ENCODE peak calls at places on chromosomes 1 and 21, in five cellular contexts. X is fibroblast of lung, M is PC-9, Z is neural progenitor cell, S is hepatocyte. J is an unnamed sample.

GRCh38 chr1:53285969-53286760 is 41.7 kb downstream of the LRP8 start:
- DNase-seq in Z (no peak), S (no peak), M (no peak), X (no peak), J (no peak)

GRCh38 chr21:16587141-16587570 is 857.4 kb downstream of the USP25 start:
- DNase-seq in S (peak), M (peak), X (peak), Z (no peak), J (peak)

GRCh38 chr21:46472246-46472645 is 13.6 kb downstream of the DIP2A start:
- DNase-seq in X (no peak), Z (no peak), M (no peak), S (no peak), J (peak)

GRCh38 chr21:16072692-16073091 is 342.9 kb downstream of the USP25 start:
- DNase-seq in X (peak), S (peak), Z (no peak), M (no peak), J (no peak)

GRCh38 chr21:33684923-33685560 is 42.7 kb downstream of the ITSN1 start:
- DNase-seq in X (no peak), Z (no peak), M (no peak), S (no peak), J (peak)

GRCh38 chr1:159854101-159854692 is 8.3 kb downstream of the VSIG8 start:
- DNase-seq in Z (peak), S (peak), M (peak), X (peak), J (peak)

GRCh38 chr1:12502300-12503109 is 115.5 kb downstream of the DHRS3 start:
- DNase-seq in S (no peak), Z (no peak), X (no peak), M (no peak), J (no peak)

GRCh38 chr1:207040181-207040533 is 7.6 kb upstream of the C1orf116 start:
- DNase-seq in X (no peak), Z (no peak), S (no peak), M (no peak), J (no peak)

GRCh38 chr1:52203935-52204625 is 62.2 kb downstream of the ZFYVE9 start:
- DNase-seq in M (no peak), S (no peak), X (no peak), Z (no peak), J (no peak)

GRCh38 chr1:201140235-201140940 is 13.4 kb upstream of the ASCL5 start:
- DNase-seq in S (no peak), Z (peak), X (no peak), M (no peak), J (no peak)

GRCh38 chr1:201059871-201060555 is 36.5 kb upstream of the KIF21B start:
- DNase-seq in X (no peak), M (no peak), S (no peak), Z (no peak), J (no peak)

GRCh38 chr1:162822391-162823200 is 32.1 kb downstream of the HSD17B7 start:
- DNase-seq in M (peak), Z (peak), S (peak), X (no peak), J (peak)

GRCh38 chr1:235326719-235327558 is 1.0 kb downstream of the ARID4B start:
- DNase-seq in M (peak), S (peak), Z (peak), X (no peak), J (peak)

GRCh38 chr1:111407297-111407696 is 20.2 kb downstream of the OVGP1 start:
- DNase-seq in X (no peak), Z (no peak), M (no peak), S (no peak), J (no peak)

GRCh38 chr1:47491341-47491753 is 53.5 kb downstream of the FOXD2 start:
- DNase-seq in M (no peak), S (no peak), Z (peak), X (no peak), J (no peak)

GRCh38 chr1:226679853-226680516 is 59.1 kb downstream of the ITPKB start:
- DNase-seq in M (peak), Z (peak), X (peak), S (peak), J (peak)

GRCh38 chr21:38352536-38353219 is 95.9 kb downstream of the KCNJ15 start:
- DNase-seq in M (peak), S (peak), X (peak), Z (peak), J (peak)

GRCh38 chr1:206738370-206739366 is 31.9 kb upstream of the IL19 start:
- DNase-seq in M (peak), Z (peak), X (peak), S (no peak), J (no peak)

GRCh38 chr1:33346921-33347649 is 26.2 kb upstream of the A3GALT2 start:
- DNase-seq in Z (no peak), M (peak), S (peak), X (peak), J (peak)

GRCh38 chr21:31137951-31138350 is 99.7 kb upstream of the KRTAP19-8 start:
- DNase-seq in X (no peak), M (no peak), S (no peak), Z (no peak), J (no peak)

GRCh38 chr1:207981976-207982375 is 71.1 kb upstream of the CD34 start:
- DNase-seq in S (no peak), X (no peak), M (no peak), Z (peak), J (peak)

GRCh38 chr1:39657402-39657801 is 14.5 kb downstream of the NT5C1A start:
- DNase-seq in M (no peak), X (no peak), Z (no peak), S (no peak), J (no peak)
- H3K4me2 ChIP-seq in M (no peak), X (no peak), Z (no peak), S (no peak), J (no peak)

DNA sequence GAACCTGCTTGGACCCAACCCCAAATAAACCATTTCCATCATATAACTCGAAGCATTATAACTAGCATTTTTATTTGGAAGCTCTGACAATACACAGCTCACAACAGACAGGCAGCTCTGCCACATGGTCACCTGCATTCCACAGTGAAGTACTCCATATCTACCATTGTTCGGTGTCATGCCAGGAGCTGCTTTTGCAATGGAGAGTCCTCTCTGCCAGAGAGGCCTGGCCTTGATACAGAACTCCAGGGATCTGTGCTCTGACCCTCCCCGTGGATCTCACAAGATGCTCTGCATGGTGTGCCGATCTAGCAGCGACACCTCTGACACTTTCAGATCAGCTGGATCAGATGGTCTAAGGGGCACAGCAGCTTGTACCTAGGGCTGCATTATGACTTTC is 109.6 kb downstream of the SYF2 start:
- DNase-seq in M (no peak), S (no peak), X (no peak), Z (no peak), J (no peak)
- H3K4me2 ChIP-seq in M (no peak), S (no peak), X (no peak), Z (no peak), J (no peak)

DNA sequence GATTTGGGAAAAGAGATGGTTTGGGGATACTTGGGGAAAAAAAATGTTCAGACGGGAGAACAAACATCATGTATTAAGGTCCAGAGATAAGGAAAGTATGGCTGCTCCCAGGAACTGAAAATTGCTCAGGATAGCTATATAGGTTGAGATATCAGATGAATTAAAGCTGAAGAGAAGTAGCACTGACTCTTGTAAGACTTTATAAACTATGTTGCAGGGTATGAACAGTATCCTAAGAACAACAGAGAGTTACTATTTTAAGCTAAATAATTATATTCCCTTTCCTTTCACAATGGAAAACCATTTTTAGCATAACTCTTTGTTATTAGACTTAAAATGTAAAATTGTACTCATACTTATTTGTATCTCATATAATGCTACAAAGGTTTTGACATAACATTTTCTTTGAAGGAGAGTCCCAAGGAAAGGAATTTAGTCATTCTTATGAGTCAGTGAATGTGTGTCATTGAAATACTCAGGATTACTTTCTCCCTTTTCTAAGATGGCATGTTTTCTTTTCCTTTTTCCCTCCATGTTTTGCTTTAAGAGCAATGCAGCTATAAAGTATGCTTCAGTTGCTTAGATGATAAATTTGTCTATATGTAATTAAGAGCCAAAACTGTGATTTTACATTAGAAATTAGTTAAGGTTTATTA is 139.4 kb upstream of the KIAA1614 start:
- DNase-seq in M (no peak), S (no peak), Z (no peak), X (peak), J (peak)
- H3K4me2 ChIP-seq in M (no peak), S (no peak), Z (no peak), X (no peak), J (no peak)

DNA sequence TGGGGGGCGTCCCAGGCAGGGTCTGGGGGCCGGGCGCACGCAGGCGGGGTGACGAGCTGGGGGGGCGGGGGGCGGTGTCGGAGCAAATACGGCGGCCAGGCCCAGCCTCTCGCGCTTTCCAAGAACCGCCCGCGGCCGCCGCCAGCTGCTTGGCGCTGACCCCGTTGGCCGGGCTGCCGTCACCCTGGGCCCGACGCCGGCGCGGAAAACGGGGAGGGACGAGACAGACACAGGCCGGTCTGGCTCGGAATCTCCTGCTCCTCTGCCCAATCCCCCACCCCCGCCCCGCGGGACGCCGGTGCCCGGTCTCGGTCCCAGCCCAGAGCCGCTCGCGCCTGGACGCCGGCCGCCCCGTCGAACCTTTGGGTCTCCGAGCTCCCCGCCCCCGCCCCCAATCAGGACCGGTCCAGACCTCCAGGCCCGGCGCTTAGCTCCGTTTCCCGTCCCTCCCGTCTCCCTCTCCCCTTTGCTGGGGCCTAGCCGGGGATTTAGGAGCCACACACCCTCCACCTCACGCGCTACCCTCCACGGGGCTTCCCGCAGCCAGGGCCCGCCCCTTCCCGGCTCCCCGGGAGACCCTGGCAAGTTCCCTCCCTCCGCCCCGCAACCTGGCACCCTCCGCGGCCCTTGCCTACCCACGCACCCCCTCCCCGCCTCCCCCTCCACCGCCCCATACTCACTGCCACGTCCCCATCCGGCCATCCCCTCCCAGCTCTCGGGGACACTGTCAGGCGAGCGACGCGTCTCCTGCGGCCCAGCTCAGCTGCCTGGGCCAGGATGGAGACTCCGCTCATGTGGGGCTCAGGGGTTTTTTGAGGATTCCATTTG is 794 bp upstream of the MMP23B start:
- DNase-seq in S (peak), Z (peak), M (no peak), X (peak), J (no peak)
- H3K4me2 ChIP-seq in S (peak), Z (peak), M (no peak), X (no peak), J (no peak)

GRCh38 chr1:239744851-239745250 is 346.8 kb upstream of the FMN2 start:
- DNase-seq in Z (no peak), S (no peak), X (no peak), M (no peak), J (no peak)
- H3K4me2 ChIP-seq in Z (no peak), S (no peak), X (no peak), M (no peak), J (no peak)

DNA sequence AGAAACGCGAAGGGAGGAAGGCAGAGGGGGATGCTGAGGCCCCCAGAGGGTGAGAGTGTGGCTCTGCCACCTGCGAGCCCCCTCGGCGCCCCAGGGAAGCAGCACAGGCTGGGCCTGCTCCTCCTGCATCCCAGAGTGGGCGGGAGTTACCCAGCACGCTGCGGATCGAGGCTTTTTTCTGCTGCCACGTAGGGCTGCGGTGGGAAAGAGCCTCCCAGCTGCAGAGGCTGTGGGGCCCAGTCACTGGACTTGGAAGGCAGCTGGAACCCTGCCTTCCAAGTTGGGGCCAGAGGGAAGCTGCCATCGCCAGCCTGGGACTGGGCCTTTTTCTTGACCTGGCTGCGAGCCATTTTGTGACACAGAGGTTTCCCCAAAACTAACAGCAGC is 2.3 kb upstream of the GRIK3 start:
- DNase-seq in Z (peak), M (no peak), X (no peak), S (no peak), J (no peak)
- H3K4me2 ChIP-seq in Z (peak), M (no peak), X (no peak), S (no peak), J (no peak)

GRCh38 chr1:230047114-230047865 is 19.7 kb upstream of the GALNT2 start:
- DNase-seq in S (no peak), M (peak), Z (peak), X (no peak), J (no peak)
- H3K4me2 ChIP-seq in S (no peak), M (peak), Z (peak), X (no peak), J (no peak)

GRCh38 chr1:59266927-59267293 is 30.0 kb upstream of the FGGY start:
- DNase-seq in S (no peak), X (no peak), M (no peak), Z (no peak), J (no peak)

GRCh38 chr1:59276317-59276914 is 20.5 kb upstream of the FGGY start:
- DNase-seq in Z (no peak), M (no peak), S (no peak), X (no peak), J (peak)

GRCh38 chr1:59272507-59272906 is 24.4 kb upstream of the FGGY start:
- DNase-seq in S (no peak), Z (no peak), X (peak), M (no peak), J (peak)

GRCh38 chr1:59266180-59266926 is 30.5 kb upstream of the FGGY start:
- DNase-seq in X (no peak), Z (no peak), S (no peak), M (no peak), J (no peak)

DNA sequence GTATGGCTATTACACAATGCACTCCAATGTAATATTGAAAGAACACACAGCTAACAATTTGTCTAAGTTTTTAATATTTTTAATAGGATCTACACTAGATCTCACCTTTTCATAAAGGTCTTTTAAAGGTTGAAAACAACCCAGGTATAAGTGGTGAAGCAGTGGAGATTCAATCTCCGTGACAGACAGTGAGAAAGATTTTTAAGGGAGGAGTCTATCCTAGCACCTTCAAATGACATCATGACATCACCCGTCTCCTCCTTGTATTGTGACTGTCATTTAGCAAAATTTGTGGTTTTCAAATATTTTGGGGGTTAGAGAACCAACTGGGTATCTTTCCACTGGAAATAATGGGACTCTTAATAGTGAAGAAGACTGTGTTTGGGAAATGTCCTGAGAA is 25.0 kb upstream of the FGGY start:
- DNase-seq in M (no peak), Z (no peak), S (no peak), X (no peak), J (no peak)
- H3K4me2 ChIP-seq in M (no peak), Z (no peak), S (no peak), X (no peak), J (no peak)